ENCODE peak calls at places on chromosomes 7 and 10, in eight cellular contexts. One of them, this sample, is unnamed.

GRCh38 chr7:88337556-88337955 is 30.9 kb upstream of the STEAP4 start:
- DNase-seq in stimulated activated naive CD8-positive, alpha-beta T cell treated with anti-CD3 and anti-CD28 coated beads, Interleukin-15, Interleukin-2, amounts not matched to agents 100 U/mL and 50 U/mL, for 24 hours: no peak
- DNase-seq in iPS-NIHi11: no peak
- DNase-seq in AG04449: no peak
- DNase-seq in stomach: no peak
- DNase-seq in HS-5: peak; percentile 45
- DNase-seq in MM.1S: no peak
- DNase-seq in Caki2: peak; percentile 5
- DNase-seq in this sample: peak; percentile 73

GRCh38 chr10:110919349-110919931 is at the start of gene SHOC2:
- DNase-seq in stimulated activated naive CD8-positive, alpha-beta T cell treated with anti-CD3 and anti-CD28 coated beads, Interleukin-15, Interleukin-2, amounts not matched to agents 100 U/mL and 50 U/mL, for 24 hours: peak; percentile 97
- DNase-seq in iPS-NIHi11: no peak
- DNase-seq in AG04449: no peak
- DNase-seq in stomach: peak; percentile 99
- DNase-seq in HS-5: no peak
- DNase-seq in MM.1S: peak; percentile 70
- DNase-seq in Caki2: no peak
- DNase-seq in this sample: no peak

GRCh38 chr7:149460493-149461330 is at the start of gene ZNF777:
- DNase-seq in stimulated activated naive CD8-positive, alpha-beta T cell treated with anti-CD3 and anti-CD28 coated beads, Interleukin-15, Interleukin-2, amounts not matched to agents 100 U/mL and 50 U/mL, for 24 hours: peak; percentile 77
- DNase-seq in iPS-NIHi11: peak; percentile 92
- DNase-seq in AG04449: peak; percentile 21
- DNase-seq in stomach: peak; percentile 87
- DNase-seq in HS-5: peak; percentile 42
- DNase-seq in MM.1S: peak; percentile 96
- DNase-seq in Caki2: peak; percentile 75
- DNase-seq in this sample: peak; percentile 81

GRCh38 chr10:69636626-69637550 is 6.8 kb downstream of the FAM241B start:
- DNase-seq in stimulated activated naive CD8-positive, alpha-beta T cell treated with anti-CD3 and anti-CD28 coated beads, Interleukin-15, Interleukin-2, amounts not matched to agents 100 U/mL and 50 U/mL, for 24 hours: no peak
- DNase-seq in iPS-NIHi11: peak; percentile 75
- DNase-seq in AG04449: no peak
- DNase-seq in stomach: peak; percentile 46
- DNase-seq in HS-5: no peak
- DNase-seq in MM.1S: peak; percentile 27
- DNase-seq in Caki2: no peak
- DNase-seq in this sample: peak; percentile 16

GRCh38 chr7:92461027-92462003 is 14.0 kb downstream of the GATAD1 start:
- DNase-seq in stimulated activated naive CD8-positive, alpha-beta T cell treated with anti-CD3 and anti-CD28 coated beads, Interleukin-15, Interleukin-2, amounts not matched to agents 100 U/mL and 50 U/mL, for 24 hours: peak; percentile 19
- DNase-seq in iPS-NIHi11: peak; percentile 60
- DNase-seq in AG04449: no peak
- DNase-seq in stomach: no peak
- DNase-seq in HS-5: no peak
- DNase-seq in MM.1S: peak; percentile 39
- DNase-seq in Caki2: peak; percentile 37
- DNase-seq in this sample: peak; percentile 52

GRCh38 chr7:81415181-81415580 is 354.7 kb downstream of the HGF start:
- DNase-seq in stimulated activated naive CD8-positive, alpha-beta T cell treated with anti-CD3 and anti-CD28 coated beads, Interleukin-15, Interleukin-2, amounts not matched to agents 100 U/mL and 50 U/mL, for 24 hours: no peak
- DNase-seq in iPS-NIHi11: no peak
- DNase-seq in AG04449: no peak
- DNase-seq in stomach: no peak
- DNase-seq in HS-5: peak; percentile 36
- DNase-seq in MM.1S: no peak
- DNase-seq in Caki2: no peak
- DNase-seq in this sample: no peak

GRCh38 chr7:95592570-95592969 is 3.7 kb downstream of the PDK4 start:
- DNase-seq in stimulated activated naive CD8-positive, alpha-beta T cell treated with anti-CD3 and anti-CD28 coated beads, Interleukin-15, Interleukin-2, amounts not matched to agents 100 U/mL and 50 U/mL, for 24 hours: no peak
- DNase-seq in iPS-NIHi11: no peak
- DNase-seq in AG04449: no peak
- DNase-seq in stomach: no peak
- DNase-seq in HS-5: no peak
- DNase-seq in MM.1S: no peak
- DNase-seq in Caki2: no peak
- DNase-seq in this sample: no peak

GRCh38 chr10:5981529-5981928 is 4.2 kb upstream of the IL15RA start:
- DNase-seq in stimulated activated naive CD8-positive, alpha-beta T cell treated with anti-CD3 and anti-CD28 coated beads, Interleukin-15, Interleukin-2, amounts not matched to agents 100 U/mL and 50 U/mL, for 24 hours: no peak
- DNase-seq in iPS-NIHi11: no peak
- DNase-seq in AG04449: no peak
- DNase-seq in stomach: no peak
- DNase-seq in HS-5: no peak
- DNase-seq in MM.1S: no peak
- DNase-seq in Caki2: no peak
- DNase-seq in this sample: no peak

GRCh38 chr7:34036069-34036920 is 131.0 kb downstream of the BMPER start:
- DNase-seq in stimulated activated naive CD8-positive, alpha-beta T cell treated with anti-CD3 and anti-CD28 coated beads, Interleukin-15, Interleukin-2, amounts not matched to agents 100 U/mL and 50 U/mL, for 24 hours: no peak
- DNase-seq in iPS-NIHi11: peak; percentile 16
- DNase-seq in AG04449: no peak
- DNase-seq in stomach: peak; percentile 83
- DNase-seq in HS-5: no peak
- DNase-seq in MM.1S: no peak
- DNase-seq in Caki2: no peak
- DNase-seq in this sample: no peak

GRCh38 chr10:2949948-2950354 is 117.4 kb upstream of the PFKP start:
- DNase-seq in stimulated activated naive CD8-positive, alpha-beta T cell treated with anti-CD3 and anti-CD28 coated beads, Interleukin-15, Interleukin-2, amounts not matched to agents 100 U/mL and 50 U/mL, for 24 hours: peak; percentile 30
- DNase-seq in iPS-NIHi11: no peak
- DNase-seq in AG04449: no peak
- DNase-seq in stomach: no peak
- DNase-seq in HS-5: peak; percentile 22
- DNase-seq in MM.1S: no peak
- DNase-seq in Caki2: peak; percentile 74
- DNase-seq in this sample: peak; percentile 60

GRCh38 chr7:146366938-146367337 is 250.3 kb downstream of the CNTNAP2 start:
- DNase-seq in stimulated activated naive CD8-positive, alpha-beta T cell treated with anti-CD3 and anti-CD28 coated beads, Interleukin-15, Interleukin-2, amounts not matched to agents 100 U/mL and 50 U/mL, for 24 hours: no peak
- DNase-seq in iPS-NIHi11: no peak
- DNase-seq in AG04449: no peak
- DNase-seq in stomach: no peak
- DNase-seq in HS-5: no peak
- DNase-seq in MM.1S: no peak
- DNase-seq in Caki2: no peak
- DNase-seq in this sample: no peak